ENCODE peak calls at places on chromosomes 4 and X, in eight cellular contexts. V is fibroblast of lung, I is cardiac muscle cell, P is HL-60, T is colonic mucosa, X is tibial nerve, N is upper lobe of right lung, F is Peyer's patch. G is an unnamed sample. For H3K27me3, the result is how much of the 10 kb centered on the place peaks cover.

GRCh38 chr4:182938213-182938645 is 21.0 kb upstream of the DCTD start:
- DNase-seq in V (peak), I (peak), P (peak), T (peak), X (peak), N (peak), F (peak), G (peak)

GRCh38 chr4:86043755-86044592 is 315.9 kb downstream of the MAPK10 start:
- DNase-seq in V (peak), I (peak), P (peak), T (peak), X (no peak), N (no peak), F (peak), G (no peak)

GRCh38 chr4:156778093-156778492 is 193.5 kb downstream of the PDGFC start:
- DNase-seq in V (peak), I (no peak), P (no peak), T (no peak), X (no peak), N (no peak), F (no peak), G (no peak)

GRCh38 chrX:149829751-149830191 is 48.0 kb downstream of the MAGEA9 start:
- DNase-seq in V (peak), I (peak), P (no peak), T (no peak), X (no peak), N (no peak), F (no peak), G (no peak)

GRCh38 chrX:45697591-45697990 is 496.9 kb upstream of the DIPK2B start:
- DNase-seq in V (peak), I (peak), P (no peak), T (no peak), X (no peak), N (no peak), F (no peak), G (no peak)

GRCh38 chrX:124862304-124862703 is 457.4 kb upstream of the TEX13C start:
- DNase-seq in V (no peak), I (no peak), P (no peak), T (no peak), X (no peak), N (no peak), F (no peak), G (no peak)

GRCh38 chr4:123967360-123967759 is 570.8 kb downstream of the SPRY1 start:
- DNase-seq in V (no peak), I (peak), P (no peak), T (no peak), X (no peak), N (no peak), F (no peak), G (no peak)

GRCh38 chr4:73257995-73258667 is 467 bp downstream of the ANKRD17 start:
- DNase-seq in V (peak), I (peak), P (peak), T (peak), X (peak), N (no peak), F (no peak), G (no peak)

GRCh38 chrX:110786486-110786885 is 9.1 kb downstream of the CHRDL1 start:
- DNase-seq in V (peak), I (no peak), P (no peak), T (no peak), X (no peak), N (no peak), F (no peak), G (no peak)

GRCh38 chrX:136953867-136954787 is 73.6 kb upstream of the RBMX start:
- DNase-seq in V (peak), I (peak), P (peak), T (peak), X (peak), N (peak), F (peak), G (peak)

GRCh38 chrX:136950206-136950605 is 69.7 kb upstream of the RBMX start:
- DNase-seq in V (no peak), I (no peak), P (no peak), T (no peak), X (no peak), N (no peak), F (no peak), G (no peak)

GRCh38 chrX:136954930-136955329 is 74.4 kb upstream of the RBMX start:
- DNase-seq in V (peak), I (peak), P (peak), T (no peak), X (no peak), N (no peak), F (no peak), G (no peak)
- TF ChIP-seq CTCF in V (peak), I (peak), P (peak), T (peak), X (peak), N (peak), F (peak), G (peak)

DNA sequence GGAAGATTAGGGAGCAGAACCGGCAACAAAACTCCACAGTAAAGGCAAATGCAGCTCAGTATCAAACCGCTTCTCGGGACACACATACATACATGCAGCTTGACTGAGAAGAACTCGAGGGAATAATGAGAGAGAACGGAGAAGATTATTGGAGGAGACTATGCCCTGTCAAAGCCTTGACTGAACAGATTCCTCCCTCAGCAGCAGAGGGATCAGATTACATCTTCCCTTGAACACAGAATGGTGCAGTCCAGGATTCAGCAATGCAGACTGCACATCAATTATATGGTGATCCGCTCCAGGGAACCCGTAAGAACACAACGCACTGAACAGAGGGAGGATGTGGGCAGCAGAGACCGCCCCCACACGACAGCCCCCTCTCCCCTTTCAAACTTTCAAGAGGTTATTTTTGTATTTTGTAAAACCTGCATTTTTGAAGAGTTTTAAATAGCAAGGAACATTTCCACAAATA is 183.2 kb downstream of the FBXW7 start:
- DNase-seq in V (peak), I (peak), P (no peak), T (peak), X (peak), N (no peak), F (peak), G (peak)
- H3K4me3 ChIP-seq in V (peak), I (peak), P (no peak), T (no peak), X (peak), N (peak), F (no peak), G (peak)

GRCh38 chr4:8850830-8851188 is 20.8 kb downstream of the HMX1 start:
- DNase-seq in V (no peak), I (no peak), P (no peak), T (no peak), X (no peak), N (no peak), F (no peak), G (no peak)

GRCh38 chr4:8854016-8854415 is 17.6 kb downstream of the HMX1 start:
- DNase-seq in V (no peak), I (no peak), P (no peak), T (no peak), X (no peak), N (no peak), F (no peak), G (no peak)

GRCh38 chr4:8851321-8852117 is 20.1 kb downstream of the HMX1 start:
- DNase-seq in V (no peak), I (no peak), P (no peak), T (no peak), X (no peak), N (no peak), F (no peak), G (peak)

GRCh38 chr4:8853249-8853648 is 18.4 kb downstream of the HMX1 start:
- DNase-seq in V (no peak), I (no peak), P (no peak), T (no peak), X (no peak), N (no peak), F (no peak), G (no peak)

DNA sequence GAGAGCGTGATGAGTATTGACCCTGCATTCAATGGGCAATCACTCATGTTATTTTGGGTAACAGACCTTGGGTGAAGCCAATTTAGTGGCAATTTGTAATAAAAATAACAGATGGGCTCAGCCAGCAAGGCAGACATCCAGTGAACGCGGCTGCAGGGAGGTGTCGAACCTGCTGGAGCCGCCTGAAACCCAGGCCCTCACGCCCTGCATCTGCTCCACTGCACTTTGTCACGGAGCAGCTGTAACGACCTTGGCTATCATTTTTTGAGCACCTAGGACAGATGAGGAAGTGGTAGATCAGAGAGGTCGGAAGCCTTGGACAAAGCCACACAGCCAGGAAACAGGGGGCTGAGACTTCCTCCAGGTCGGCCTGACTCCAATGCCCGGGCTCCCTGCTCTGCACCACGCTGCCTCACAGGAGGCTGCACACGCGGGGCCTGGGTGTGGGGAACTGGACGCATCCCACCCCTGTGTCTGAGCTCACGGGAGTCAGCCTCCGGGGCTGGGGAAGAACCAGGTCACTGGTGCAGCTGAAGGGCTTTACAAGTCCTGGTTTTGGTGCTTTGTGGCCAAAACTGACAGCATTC is 19.4 kb downstream of the HMX1 start:
- DNase-seq in V (no peak), I (no peak), P (no peak), T (no peak), X (no peak), N (no peak), F (no peak), G (peak)
- H3K27me3 ChIP-seq in V (under half), I (half or more), P (under half), T (under half), X (under half), N (half or more), F (under half), G (half or more)

GRCh38 chr4:174912919-174913543 is 5.1 kb upstream of the ADAM29 start:
- DNase-seq in V (no peak), I (no peak), P (no peak), T (no peak), X (no peak), N (no peak), F (no peak), G (no peak)

GRCh38 chr4:174910271-174910670 is 7.9 kb upstream of the ADAM29 start:
- DNase-seq in V (no peak), I (no peak), P (no peak), T (no peak), X (no peak), N (no peak), F (no peak), G (no peak)

DNA sequence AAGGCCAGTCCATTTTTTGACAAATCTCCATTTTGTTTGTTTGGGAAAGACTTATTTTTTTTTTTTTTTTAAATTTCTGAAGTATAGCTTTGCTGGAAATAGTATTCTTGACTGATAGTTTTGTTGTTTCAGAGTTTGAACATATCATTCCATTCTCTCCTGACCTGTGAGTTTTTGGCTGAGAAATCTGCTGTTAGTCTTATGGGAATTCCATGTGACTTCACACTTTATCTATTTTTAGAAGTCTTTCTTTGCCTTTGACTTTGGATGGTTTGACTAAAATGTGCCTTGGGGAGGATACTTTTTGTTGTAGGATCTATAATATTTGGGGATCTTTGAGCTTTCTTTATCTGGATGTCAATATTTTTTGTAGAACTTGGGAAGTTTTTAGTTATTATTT is 10.7 kb upstream of the ADAM29 start:
- DNase-seq in V (no peak), I (no peak), P (no peak), T (no peak), X (no peak), N (no peak), F (no peak), G (no peak)
- TF ChIP-seq CTCF in V (no peak), I (no peak), P (no peak), T (no peak), X (no peak), N (no peak), F (no peak), G (no peak)

DNA sequence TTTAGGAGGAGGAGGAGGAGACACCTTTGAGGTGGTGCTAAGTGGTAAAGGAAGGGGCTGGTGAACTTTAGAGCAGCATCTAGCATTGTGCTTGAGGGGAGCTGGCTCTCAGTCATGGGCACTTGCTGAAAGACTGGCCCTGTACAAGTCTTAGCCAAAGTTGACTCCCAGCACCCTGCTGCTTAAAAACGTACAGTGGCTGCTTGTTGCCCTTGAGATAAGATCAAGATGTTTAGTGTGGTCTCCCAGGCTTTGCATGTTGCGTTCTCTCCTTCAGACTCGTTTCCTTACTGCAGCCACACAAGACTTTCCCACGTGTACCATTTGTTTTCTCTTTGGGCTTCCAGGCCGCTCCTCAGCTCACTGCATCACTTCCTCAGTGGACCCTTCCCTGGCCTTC is 1.8 kb downstream of the MED28 start:
- DNase-seq in V (no peak), I (no peak), P (no peak), T (no peak), X (no peak), N (no peak), F (no peak), G (no peak)
- H3K4me3 ChIP-seq in V (peak), I (no peak), P (peak), T (no peak), X (peak), N (peak), F (no peak), G (peak)

GRCh38 chr4:3371038-3371437 is 70.7 kb upstream of the HGFAC start:
- DNase-seq in V (peak), I (peak), P (no peak), T (no peak), X (no peak), N (no peak), F (no peak), G (no peak)

GRCh38 chr4:3372264-3372932 is 69.4 kb upstream of the HGFAC start:
- DNase-seq in V (no peak), I (no peak), P (no peak), T (no peak), X (no peak), N (peak), F (no peak), G (no peak)

GRCh38 chr4:3372933-3373465 is 68.8 kb upstream of the HGFAC start:
- DNase-seq in V (peak), I (no peak), P (peak), T (peak), X (peak), N (peak), F (peak), G (peak)

GRCh38 chr4:3369781-3370660 is 71.7 kb upstream of the HGFAC start:
- DNase-seq in V (peak), I (peak), P (peak), T (no peak), X (no peak), N (no peak), F (no peak), G (peak)

GRCh38 chr4:3371581-3372001 is 70.2 kb upstream of the HGFAC start:
- DNase-seq in V (peak), I (peak), P (no peak), T (no peak), X (no peak), N (no peak), F (no peak), G (no peak)
- H3K27me3 ChIP-seq in V (under half), I (under half), P (under half), T (under half), X (under half), N (under half), F (under half), G (under half)